ENCODE peak calls at places on chromosomes 3 and 15, in five cellular contexts. C, E, M, G and V are unnamed samples.

GRCh38 chr3:23004971-23005370 is 198.2 kb upstream of the UBE2E2 start:
- DNase-seq in C (no peak), E (peak), M (peak), G (no peak), V (peak)

GRCh38 chr3:111691293-111691909 is 96.3 kb upstream of the ZBED2 start:
- DNase-seq in C (no peak), E (peak), M (peak), G (peak), V (peak)

GRCh38 chr3:69204315-69204957 is 82.0 kb upstream of the LMOD3 start:
- DNase-seq in C (no peak), E (peak), M (peak), G (no peak), V (peak)

GRCh38 chr15:23497710-23498111 is 50.7 kb upstream of the GOLGA6L2 start:
- DNase-seq in C (no peak), E (no peak), M (peak), G (peak), V (no peak)

GRCh38 chr15:56243774-56244236 is at the start of gene RFX7:
- DNase-seq in C (no peak), E (peak), M (peak), G (peak), V (peak)

GRCh38 chr3:195221015-195221853 is 49.7 kb downstream of the XXYLT1 start:
- DNase-seq in C (no peak), E (no peak), M (no peak), G (no peak), V (peak)

GRCh38 chr3:24128195-24129005 is 183.3 kb downstream of the NR1D2 start:
- DNase-seq in C (no peak), E (no peak), M (peak), G (no peak), V (peak)

GRCh38 chr3:30659270-30660127 is 53.1 kb downstream of the TGFBR2 start:
- DNase-seq in C (no peak), E (peak), M (peak), G (no peak), V (peak)

GRCh38 chr3:195071011-195071728 is 199.8 kb downstream of the XXYLT1 start:
- DNase-seq in C (no peak), E (no peak), M (no peak), G (no peak), V (no peak)

GRCh38 chr3:98557324-98558010 is 25.7 kb downstream of the GPR15 start:
- DNase-seq in C (no peak), E (no peak), M (no peak), G (no peak), V (no peak)

GRCh38 chr3:63972196-63972595 is 51.1 kb downstream of the PSMD6 start:
- DNase-seq in C (no peak), E (no peak), M (no peak), G (no peak), V (peak)

GRCh38 chr15:77606142-77607034 is 26.3 kb downstream of the LINGO1 start:
- DNase-seq in C (no peak), E (no peak), M (no peak), G (peak), V (peak)

GRCh38 chr3:131494706-131495105 is 8.1 kb downstream of the MRPL3 start:
- DNase-seq in C (no peak), E (no peak), M (no peak), G (no peak), V (no peak)

GRCh38 chr15:59940928-59941327 is 63.2 kb upstream of the FOXB1 start:
- DNase-seq in C (no peak), E (no peak), M (no peak), G (no peak), V (no peak)

GRCh38 chr3:60101628-60102027 is 1051.8 kb upstream of the CFAP20DC start:
- DNase-seq in C (no peak), E (no peak), M (no peak), G (no peak), V (no peak)

GRCh38 chr3:196987022-196987421 is 18.4 kb upstream of the PIGZ start:
- DNase-seq in C (no peak), E (no peak), M (no peak), G (no peak), V (no peak)

GRCh38 chr15:25939122-25939521 is 76.0 kb upstream of the ATP10A start:
- DNase-seq in C (no peak), E (no peak), M (no peak), G (no peak), V (no peak)

GRCh38 chr3:83953417-83954089 is 1005.2 kb upstream of the CADM2 start:
- DNase-seq in C (no peak), E (no peak), M (no peak), G (no peak), V (no peak)

GRCh38 chr15:96326551-96327154 is 3.8 kb upstream of the NR2F2 start:
- DNase-seq in C (no peak), E (no peak), M (peak), G (peak), V (no peak)

GRCh38 chr3:191383104-191383503 is 52.8 kb upstream of the UTS2B start:
- DNase-seq in C (no peak), E (no peak), M (no peak), G (no peak), V (peak)

GRCh38 chr3:56790016-56790950 is 11.5 kb downstream of the ARHGEF3 start:
- DNase-seq in C (no peak), E (no peak), M (no peak), G (no peak), V (no peak)

GRCh38 chr15:32694222-32694983 is 23.4 kb upstream of the GREM1 start:
- DNase-seq in C (no peak), E (no peak), M (no peak), G (no peak), V (no peak)

GRCh38 chr15:32704343-32705076 is 13.3 kb upstream of the GREM1 start:
- DNase-seq in C (no peak), E (no peak), M (no peak), G (no peak), V (peak)

GRCh38 chr15:32701863-32702262 is 15.9 kb upstream of the GREM1 start:
- DNase-seq in C (no peak), E (no peak), M (no peak), G (no peak), V (peak)

GRCh38 chr15:32700501-32701150 is 17.2 kb upstream of the GREM1 start:
- DNase-seq in C (no peak), E (peak), M (no peak), G (no peak), V (no peak)

DNA sequence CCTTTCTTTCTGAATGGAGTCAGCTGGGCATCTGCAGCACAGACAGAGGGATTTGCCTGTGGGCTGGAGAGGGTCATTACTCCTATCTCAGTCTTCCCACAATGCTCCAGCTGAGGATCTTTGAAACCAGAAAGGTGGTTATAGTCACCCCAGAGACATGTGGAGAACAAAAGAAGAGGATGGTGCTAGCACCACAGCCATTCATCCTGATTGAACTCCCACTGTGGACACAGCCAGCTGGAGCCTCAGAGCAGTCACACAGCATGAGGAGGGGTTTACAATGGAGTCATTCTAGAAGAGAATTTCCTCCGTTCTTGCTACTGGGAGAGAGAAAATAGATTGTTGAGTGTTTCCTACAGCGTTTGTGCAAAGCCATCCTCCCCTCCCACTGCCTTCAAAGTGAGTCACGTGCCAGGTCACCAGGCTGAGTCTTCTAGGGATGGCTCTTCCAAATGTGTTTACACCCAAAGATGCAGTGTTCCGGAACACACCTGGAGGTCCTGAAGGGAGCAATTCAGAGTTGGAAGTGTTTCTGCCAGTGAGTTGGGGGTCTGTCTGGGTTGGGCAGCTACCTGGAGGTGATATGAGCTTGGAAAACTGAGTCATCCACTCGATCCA is 18.9 kb upstream of the GREM1 start:
- DNase-seq in C (no peak), E (no peak), M (no peak), G (no peak), V (peak)
- TF ChIP-seq MAFK in C (no peak), E (no peak), M (no peak), G (no peak), V (no peak)

GRCh38 chr3:143901105-143901504 is 52.8 kb upstream of the SLC9A9 start:
- DNase-seq in C (no peak), E (no peak), M (no peak), G (no peak), V (peak)

GRCh38 chr3:143895805-143896204 is 47.5 kb upstream of the SLC9A9 start:
- DNase-seq in C (no peak), E (no peak), M (no peak), G (no peak), V (peak)

GRCh38 chr3:143896486-143896885 is 48.2 kb upstream of the SLC9A9 start:
- DNase-seq in C (no peak), E (no peak), M (no peak), G (no peak), V (no peak)

DNA sequence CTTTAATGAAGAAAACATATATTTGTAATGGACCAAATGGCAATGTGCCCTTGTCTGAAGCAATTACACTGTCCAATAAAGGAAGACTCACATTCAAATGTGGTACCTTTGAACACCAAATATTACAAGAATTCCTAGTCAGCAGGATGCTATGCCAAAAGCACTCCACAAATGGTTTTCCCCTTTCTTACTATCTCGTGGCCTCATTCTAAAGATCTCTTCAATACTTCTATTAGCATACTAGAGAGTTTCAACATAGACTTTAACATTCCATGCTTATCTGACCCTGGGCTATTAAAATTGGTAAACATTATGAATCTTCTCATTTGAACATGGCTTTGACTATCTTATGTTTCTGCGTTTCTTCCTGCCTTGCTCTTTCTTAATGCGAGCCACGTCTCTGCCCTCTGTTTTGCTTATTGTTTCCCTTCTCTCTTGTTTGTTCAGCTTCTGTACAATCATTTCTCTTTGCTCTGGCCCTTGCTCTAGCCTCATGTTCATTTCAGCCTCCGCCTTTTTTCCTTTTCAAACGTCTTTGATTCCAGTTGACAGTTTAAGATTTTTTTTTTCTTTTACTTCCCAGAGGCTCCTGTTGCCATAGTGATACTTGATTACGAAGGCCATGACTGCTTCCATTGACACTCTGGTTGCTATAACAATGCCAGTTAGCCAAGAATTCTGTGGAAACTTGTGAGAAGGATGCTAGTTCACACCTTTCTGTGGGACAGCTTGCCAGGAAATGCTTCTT is 49.5 kb upstream of the SLC9A9 start:
- DNase-seq in C (no peak), E (no peak), M (peak), G (no peak), V (peak)
- TF ChIP-seq MAFK in C (no peak), E (no peak), M (no peak), G (no peak), V (no peak)

DNA sequence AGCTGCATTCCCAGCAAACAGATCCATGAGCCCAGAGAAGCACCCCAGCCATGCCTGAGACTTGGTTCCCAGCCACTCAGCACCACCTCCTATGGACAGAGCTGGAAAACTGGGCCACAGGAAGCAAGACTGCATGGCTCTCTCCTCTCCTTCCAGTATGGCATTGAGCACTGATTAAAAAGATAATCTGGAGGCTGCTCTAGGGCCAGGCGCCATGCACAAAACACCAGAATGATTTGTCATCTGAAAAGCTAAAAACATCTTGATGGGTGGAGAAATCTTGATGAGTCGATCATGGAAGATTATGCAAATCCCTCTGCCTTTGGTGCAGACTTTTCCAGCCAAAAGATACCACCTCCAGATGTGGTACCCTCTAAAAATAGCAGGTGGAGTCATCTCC is 62.7 kb upstream of the MRPS22 start:
- DNase-seq in C (no peak), E (no peak), M (no peak), G (no peak), V (no peak)
- TF ChIP-seq MAFK in C (no peak), E (no peak), M (no peak), G (no peak), V (no peak)

GRCh38 chr15:76282451-76282850 is 28.8 kb downstream of the ETFA start:
- DNase-seq in C (no peak), E (no peak), M (no peak), G (no peak), V (no peak)
- TF ChIP-seq MAFK in C (no peak), E (no peak), M (no peak), G (no peak), V (no peak)

GRCh38 chr15:52527196-52527897 is 1.3 kb downstream of the MYO5A start:
- DNase-seq in C (no peak), E (no peak), M (no peak), G (no peak), V (no peak)
- TF ChIP-seq MAFK in C (no peak), E (no peak), M (no peak), G (no peak), V (no peak)

DNA sequence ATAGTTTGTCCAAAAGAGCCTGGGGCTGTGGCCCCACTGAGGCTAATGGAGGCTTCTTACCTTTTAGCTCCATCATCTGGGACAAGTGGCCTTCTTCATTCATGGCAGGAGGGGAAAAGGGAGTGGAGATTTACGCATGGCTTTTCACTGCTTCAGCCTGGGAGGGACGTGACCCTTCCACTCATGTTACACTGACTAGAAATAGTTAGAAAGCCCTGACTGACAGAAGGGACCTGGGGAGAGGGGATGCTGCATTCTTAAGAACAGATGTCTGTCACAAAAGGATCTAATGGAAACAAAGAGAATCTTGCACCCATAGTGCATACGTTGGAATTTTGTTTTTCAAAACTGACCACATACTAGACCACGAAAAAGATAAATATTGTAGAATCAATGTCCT is 172.1 kb upstream of the RASGRP1 start:
- DNase-seq in C (no peak), E (no peak), M (no peak), G (no peak), V (no peak)
- TF ChIP-seq MAFK in C (no peak), E (no peak), M (no peak), G (no peak), V (no peak)

DNA sequence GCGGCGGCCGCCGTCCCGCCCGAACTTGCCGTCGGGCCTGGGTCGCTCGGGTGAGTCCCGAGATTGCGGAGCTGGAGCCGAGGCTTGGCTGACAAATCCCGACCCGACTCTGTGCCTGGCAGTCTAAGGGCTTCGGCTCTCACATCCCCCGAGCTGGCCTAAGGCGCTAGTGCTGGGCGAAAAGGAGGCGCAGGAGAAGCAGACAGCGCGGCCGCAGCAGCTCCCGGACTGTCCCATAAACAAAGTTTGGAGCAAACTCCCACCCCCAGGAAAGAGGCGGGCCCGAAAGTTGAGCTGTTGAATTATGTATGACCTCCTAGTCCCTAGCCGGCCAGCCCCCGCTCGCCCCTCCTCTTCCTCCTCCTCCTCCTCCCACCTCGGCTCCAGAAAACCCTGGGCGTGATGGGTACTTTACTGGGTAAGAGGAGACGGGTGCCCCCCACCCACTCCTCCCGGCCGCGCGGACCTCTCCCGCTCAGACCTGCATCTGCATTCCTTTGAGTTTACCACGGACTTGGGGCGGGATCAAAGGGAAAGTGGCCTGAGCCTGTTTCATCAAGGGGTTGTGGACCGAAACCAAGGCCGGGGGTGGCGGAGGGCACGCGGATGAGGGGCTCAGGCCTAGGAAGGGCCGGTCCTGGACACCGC is at the start of gene WWTR1:
- DNase-seq in C (peak), E (peak), M (peak), G (no peak), V (peak)
- TF ChIP-seq MAFK in C (no peak), E (no peak), M (no peak), G (no peak), V (no peak)